ENCODE peak calls at places on chromosomes 2 and 18, in nine cellular contexts. U is CD4-positive, alpha-beta memory T cell; W is coronary artery; L is body of pancreas; X is gastrocnemius medialis; Y is neuronal stem cell; M is small intestine; A is suprapubic skin; H is neural progenitor cell. J is an unnamed sample.

GRCh38 chr2:176018708-176019107 is 16.6 kb upstream of the LNPK start:
- DNase-seq in W (no peak), H (no peak), Y (no peak), M (no peak), X (no peak), A (no peak), U (no peak), L (no peak), J (no peak)

GRCh38 chr2:36452279-36452678 is 96.7 kb downstream of the CRIM1 start:
- DNase-seq in M (no peak), X (no peak), A (no peak), U (no peak), Y (no peak), L (no peak), W (no peak), H (no peak), J (no peak)

GRCh38 chr2:219612605-219613286 is 14.7 kb upstream of the SLC4A3 start:
- DNase-seq in X (no peak), W (no peak), M (peak; percentile 33), U (no peak), L (no peak), Y (no peak), H (no peak), A (no peak), J (no peak)

GRCh38 chr2:111919794-111920608 is 21.6 kb downstream of the MERTK start:
- DNase-seq in W (no peak), H (no peak), M (peak; percentile 97), U (no peak), X (no peak), L (peak; percentile 90), A (no peak), Y (no peak), J (no peak)

GRCh38 chr18:56739731-56740130 is 88.6 kb downstream of the WDR7 start:
- DNase-seq in U (no peak), H (no peak), Y (no peak), W (no peak), L (no peak), X (no peak), M (no peak), A (no peak), J (no peak)

GRCh38 chr2:179596018-179596417 is 265.4 kb downstream of the ZNF385B start:
- DNase-seq in W (no peak), X (no peak), L (no peak), U (no peak), M (no peak), A (no peak), Y (no peak), H (no peak), J (no peak)

GRCh38 chr2:238100049-238100820 is at the start of gene ESPNL:
- DNase-seq in U (no peak), A (peak; percentile 55), M (peak; percentile 27), H (no peak), Y (no peak), L (no peak), W (no peak), X (no peak), J (peak; percentile 66)

GRCh38 chr2:57886196-57886786 is 160.3 kb upstream of the VRK2 start:
- DNase-seq in X (no peak), M (no peak), W (no peak), U (no peak), Y (no peak), A (no peak), H (peak; percentile 3), L (peak; percentile 10), J (peak; percentile 40)

GRCh38 chr2:138997849-138998517 is 217.8 kb upstream of the NXPH2 start:
- DNase-seq in U (no peak), X (no peak), Y (no peak), W (no peak), M (no peak), A (no peak), L (no peak), H (no peak), J (no peak)

GRCh38 chr18:3498705-3499451 is 48.9 kb downstream of the TGIF1 start:
- DNase-seq in M (no peak), A (peak; percentile 62), L (peak; percentile 25), H (peak; percentile 88), W (no peak), Y (peak; percentile 53), U (no peak), X (no peak), J (peak; percentile 85)

GRCh38 chr18:48137354-48138208 is 207.1 kb upstream of the SMAD2 start:
- DNase-seq in M (no peak), Y (no peak), W (no peak), H (no peak), L (no peak), X (no peak), U (no peak), A (no peak), J (no peak)

GRCh38 chr2:237227190-237227988 is 141.7 kb downstream of the COPS8 start:
- DNase-seq in Y (no peak), X (no peak), A (no peak), U (no peak), W (no peak), H (no peak), L (no peak), M (no peak), J (no peak)

GRCh38 chr18:60485207-60485606 is 112.6 kb upstream of the MC4R start:
- DNase-seq in H (no peak), A (no peak), Y (no peak), U (no peak), M (no peak), W (no peak), X (no peak), L (no peak), J (no peak)

GRCh38 chr2:193521523-193521922 is 1326.8 kb upstream of the TMEFF2 start:
- DNase-seq in L (no peak), U (no peak), A (no peak), W (no peak), X (no peak), Y (no peak), M (peak; percentile 28), H (no peak), J (no peak)

GRCh38 chr18:812673-813404 is 797 bp upstream of the YES1 start:
- DNase-seq in L (peak; percentile 75), W (peak; percentile 86), U (peak; percentile 79), X (peak; percentile 77), Y (no peak), M (peak; percentile 61), H (peak; percentile 81), A (peak; percentile 92), J (peak; percentile 20)

GRCh38 chr2:96145028-96145939 is at the start of gene DUSP2:
- DNase-seq in M (peak; percentile 67), X (peak; percentile 75), A (peak; percentile 80), W (no peak), Y (peak; percentile 38), H (peak; percentile 81), L (peak; percentile 84), U (peak; percentile 87), J (no peak)

GRCh38 chr2:23565814-23566213 is 180.8 kb downstream of the KLHL29 start:
- DNase-seq in Y (no peak), H (no peak), L (no peak), X (peak; percentile 91), A (no peak), M (no peak), U (no peak), W (no peak), J (no peak)

DNA sequence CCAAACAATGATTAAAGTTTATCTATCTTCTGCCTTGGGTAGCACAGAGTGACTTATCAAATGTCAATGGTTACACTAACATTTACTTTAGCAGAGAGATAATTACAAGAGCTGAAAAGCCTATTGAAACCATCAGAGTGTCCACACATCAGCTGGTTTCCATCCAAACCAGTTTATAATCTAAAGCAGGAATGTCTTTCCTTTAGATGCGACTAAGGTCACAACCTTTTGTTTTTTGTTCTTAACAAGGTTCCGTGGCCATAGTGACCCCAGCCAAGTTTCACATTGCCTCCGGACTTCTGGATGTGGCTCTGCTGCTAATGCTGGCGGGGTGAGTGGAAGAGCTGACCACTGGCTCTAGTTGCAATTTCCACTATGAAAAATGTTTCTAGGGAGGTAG is 58.6 kb upstream of the RMDN2 start:
- DNase-seq in M (no peak), X (no peak), U (no peak), H (no peak), A (no peak), Y (no peak), W (no peak), L (no peak), J (no peak)
- H3K27ac ChIP-seq in M (no peak overlapping the region), X (no peak overlapping the region), U (no peak overlapping the region), H (no peak overlapping the region), A (no peak overlapping the region), Y (no peak overlapping the region), W (no peak overlapping the region), L (no peak overlapping the region), J (no peak overlapping the region)

DNA sequence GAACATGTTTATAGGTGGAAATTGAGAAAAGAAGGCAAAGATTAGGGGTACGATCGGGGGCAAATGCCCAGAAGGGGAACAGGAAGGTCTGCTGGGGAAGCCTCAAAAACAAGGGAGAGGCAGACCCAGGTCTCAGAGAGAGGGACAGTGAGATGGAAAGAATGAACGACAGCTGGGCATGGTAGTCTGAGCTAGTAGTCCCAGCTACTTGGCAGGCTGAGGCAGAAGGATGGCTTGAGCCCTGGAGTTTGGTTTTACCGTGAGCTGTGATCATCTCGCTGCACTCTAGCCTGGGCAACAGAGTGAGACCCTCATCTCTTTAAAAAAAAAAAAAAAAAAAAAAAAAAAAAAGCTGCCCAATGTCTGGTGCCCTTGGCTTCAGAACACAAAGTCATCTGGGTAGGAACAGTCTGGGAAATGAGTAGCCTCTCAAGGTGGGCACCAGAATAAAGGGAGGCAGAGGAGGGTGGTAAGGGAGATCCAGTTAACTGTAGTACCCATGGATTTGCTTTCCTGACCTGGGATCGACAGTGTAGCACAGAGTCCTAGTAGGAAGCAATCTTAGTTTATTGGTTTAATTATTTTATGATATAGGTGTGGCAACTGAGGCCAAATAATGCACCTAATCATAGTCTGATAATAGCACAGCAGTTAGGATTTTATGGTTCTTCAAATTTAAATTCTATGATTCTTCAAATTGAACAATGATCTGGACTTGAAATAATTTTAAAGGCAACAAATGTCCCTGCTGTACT is 3.5 kb downstream of the RRM2 start:
- DNase-seq in L (no peak), H (no peak), X (no peak), M (peak; percentile 88), A (no peak), Y (no peak), W (no peak), U (no peak), J (no peak)
- H3K27ac ChIP-seq in L (no peak overlapping the region), H (no peak overlapping the region), X (no peak overlapping the region), M (peak overlapping the region; percentile 28), A (no peak overlapping the region), Y (no peak overlapping the region), W (no peak overlapping the region), U (no peak overlapping the region), J (no peak overlapping the region)

DNA sequence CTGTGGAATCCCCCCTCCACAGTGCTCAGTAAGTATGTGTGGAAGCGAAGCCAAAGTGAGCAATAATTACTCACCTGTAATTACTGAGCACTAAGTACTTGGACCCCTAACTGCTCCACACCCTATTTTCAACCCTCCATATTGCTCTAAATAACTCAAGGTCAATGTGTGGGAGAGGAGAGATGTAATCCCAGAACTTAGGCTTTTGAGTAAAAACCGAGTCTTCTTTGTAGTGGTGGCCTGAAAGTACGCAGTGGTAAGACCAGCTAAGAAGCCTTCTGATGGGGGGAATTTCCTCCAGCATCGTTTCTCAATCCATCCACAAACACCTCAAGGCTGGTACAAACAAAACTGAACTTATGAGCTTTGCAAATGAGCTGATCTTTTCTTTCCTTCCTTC is 551.6 kb downstream of the ZEB2 start:
- DNase-seq in X (no peak), Y (no peak), M (no peak), A (no peak), U (no peak), L (no peak), H (no peak), W (no peak), J (no peak)
- H3K27ac ChIP-seq in X (no peak overlapping the region), Y (no peak overlapping the region), M (no peak overlapping the region), A (no peak overlapping the region), U (no peak overlapping the region), L (no peak overlapping the region), H (no peak overlapping the region), W (no peak overlapping the region), J (no peak overlapping the region)

GRCh38 chr2:17373041-17373440 is 145.2 kb downstream of the RAD51AP2 start:
- DNase-seq in X (no peak), U (no peak), H (no peak), A (no peak), L (no peak), Y (no peak), W (no peak), M (no peak), J (no peak)
- H3K27ac ChIP-seq in X (no peak overlapping the region), U (no peak overlapping the region), H (no peak overlapping the region), A (no peak overlapping the region), L (no peak overlapping the region), Y (no peak overlapping the region), W (no peak overlapping the region), M (no peak overlapping the region), J (no peak overlapping the region)

J was measured in SK-N-SH.